ENCODE peak calls at places on chromosomes 1 and 21, in seven cellular contexts. O is NCI-H345, Y is Peyer's patch, Z is hypothalamus, L is amniotic stem cell, R is retina, U is EL. T is an unnamed sample.

GRCh38 chr1:226360106-226360746 is 47.7 kb downstream of the PARP1 start:
- DNase-seq in O (no peak), Y (no peak), Z (no peak), L (no peak), R (no peak), U (no peak), T (no peak)

GRCh38 chr1:197327776-197328364 is 59.8 kb downstream of the CRB1 start:
- DNase-seq in R (no peak), Z (no peak), Y (no peak), U (peak), L (no peak), O (no peak), T (peak)

GRCh38 chr1:32967863-32968571 is 3.4 kb upstream of the RNF19B start:
- DNase-seq in Y (no peak), L (no peak), O (no peak), R (no peak), U (peak), Z (no peak), T (peak)

GRCh38 chr1:184945034-184945433 is 29.3 kb downstream of the NIBAN1 start:
- DNase-seq in Z (no peak), O (no peak), Y (no peak), U (no peak), R (no peak), L (no peak), T (no peak)

GRCh38 chr21:29080454-29080930 is 7.0 kb upstream of the CCT8 start:
- DNase-seq in R (no peak), U (no peak), O (no peak), Z (no peak), L (no peak), Y (peak), T (no peak)

GRCh38 chr1:233253231-233254038 is 42.1 kb downstream of the PCNX2 start:
- DNase-seq in R (no peak), O (no peak), L (no peak), U (no peak), Z (no peak), Y (no peak), T (no peak)

GRCh38 chr21:39938086-39938611 is 70.9 kb downstream of the PCP4 start:
- DNase-seq in L (no peak), R (no peak), Y (no peak), Z (no peak), O (peak), U (no peak), T (no peak)

GRCh38 chr1:231871471-231871870 is 244.9 kb downstream of the DISC1 start:
- DNase-seq in Y (no peak), Z (no peak), U (no peak), R (no peak), L (no peak), O (no peak), T (no peak)

GRCh38 chr1:59596432-59596831 is 218.3 kb upstream of the HOOK1 start:
- DNase-seq in R (no peak), Y (no peak), L (no peak), Z (no peak), U (peak), O (no peak), T (no peak)

GRCh38 chr1:71950579-71950978 is 331.8 kb downstream of the NEGR1 start:
- DNase-seq in Z (no peak), O (no peak), U (no peak), L (no peak), Y (no peak), R (no peak), T (no peak)

GRCh38 chr1:22259581-22260282 is 116.8 kb upstream of the WNT4 start:
- DNase-seq in Z (no peak), R (no peak), O (peak), Y (no peak), L (no peak), U (peak), T (no peak)

T was measured in A673.